ENCODE peak calls at places on chromosome 10, in four cellular contexts. P, S, J and R are unnamed samples.

GRCh38 chr10:110840225-110840922 is 31.4 kb upstream of the PDCD4 start:
- DNase-seq in P (peak; percentile 76), S (no peak), J (no peak), R (no peak)

GRCh38 chr10:29424017-29424416 is 135.1 kb downstream of the LYZL1 start:
- DNase-seq in P (no peak), S (no peak), J (no peak), R (no peak)

GRCh38 chr10:17344206-17344605 is 110.2 kb downstream of the ST8SIA6 start:
- DNase-seq in P (no peak), S (no peak), J (no peak), R (no peak)

GRCh38 chr10:122192142-122192541 is 79.0 kb upstream of the BTBD16 start:
- DNase-seq in P (no peak), S (no peak), J (no peak), R (no peak)

GRCh38 chr10:27771231-27771630 is 25.6 kb upstream of the MKX start:
- DNase-seq in P (no peak), S (no peak), J (no peak), R (no peak)

GRCh38 chr10:79072041-79072441 is 3.3 kb downstream of the ZMIZ1 start:
- DNase-seq in P (no peak), S (no peak), J (no peak), R (no peak)

GRCh38 chr10:132487241-132488135 is 50.1 kb upstream of the INPP5A start:
- DNase-seq in P (no peak), S (no peak), J (no peak), R (no peak)

GRCh38 chr10:89115876-89116627 is 91.1 kb downstream of the CH25H start:
- DNase-seq in P (no peak), S (no peak), J (no peak), R (no peak)

GRCh38 chr10:55283041-55283440 is 482.0 kb upstream of the PCDH15 start:
- DNase-seq in P (no peak), S (no peak), J (no peak), R (no peak)

GRCh38 chr10:117536359-117536861 is 6.1 kb upstream of the EMX2 start:
- DNase-seq in P (no peak), S (no peak), J (no peak), R (no peak)

GRCh38 chr10:3192856-3193635 is 20.5 kb upstream of the PITRM1 start:
- DNase-seq in P (peak; percentile 29), S (no peak), J (peak; percentile 64), R (peak; percentile 48)

GRCh38 chr10:70053212-70053895 is 708 bp downstream of the MACROH2A2 start:
- DNase-seq in P (no peak), S (no peak), J (no peak), R (peak; percentile 31)

GRCh38 chr10:104517946-104518345 is 123.1 kb upstream of the SORCS3 start:
- DNase-seq in P (no peak), S (no peak), J (no peak), R (no peak)

GRCh38 chr10:97124211-97124610 is 61.5 kb downstream of the SLIT1 start:
- DNase-seq in P (no peak), S (no peak), J (no peak), R (no peak)

GRCh38 chr10:123936426-123936825 is 44.8 kb upstream of the CPXM2 start:
- DNase-seq in P (no peak), S (no peak), J (no peak), R (no peak)

GRCh38 chr10:79129361-79129997 is 60.7 kb downstream of the ZMIZ1 start:
- DNase-seq in P (peak; percentile 45), S (no peak), J (peak; percentile 73), R (peak; percentile 49)

GRCh38 chr10:69800109-69800508 is 1.6 kb upstream of the COL13A1 start:
- DNase-seq in P (peak; percentile 65), S (no peak), J (peak; percentile 65), R (peak; percentile 72)

GRCh38 chr10:133592716-133593115 is 27.3 kb upstream of the SYCE1 start:
- DNase-seq in P (no peak), S (no peak), J (no peak), R (no peak)

GRCh38 chr10:59362184-59362966 is at the start of gene FAM13C:
- DNase-seq in P (peak; percentile 7), S (no peak), J (no peak), R (peak; percentile 67)

GRCh38 chr10:89454561-89455347 is 40.4 kb downstream of the IFIT5 start:
- DNase-seq in P (no peak), S (no peak), J (no peak), R (no peak)

GRCh38 chr10:32384185-32384584 is 37.2 kb upstream of the EPC1 start:
- DNase-seq in P (no peak), S (no peak), J (no peak), R (no peak)

GRCh38 chr10:104910712-104911111 is 269.6 kb downstream of the SORCS3 start:
- DNase-seq in P (no peak), S (no peak), J (no peak), R (no peak)

GRCh38 chr10:89189211-89189734 is 17.8 kb downstream of the CH25H start:
- DNase-seq in P (no peak), S (no peak), J (no peak), R (no peak)

GRCh38 chr10:86315543-86315942 is 51.1 kb downstream of the GRID1 start:
- DNase-seq in P (no peak), S (no peak), J (no peak), R (no peak)

GRCh38 chr10:125428054-125428453 is 254.9 kb downstream of the TEX36 start:
- DNase-seq in P (no peak), S (no peak), J (no peak), R (no peak)

GRCh38 chr10:73920084-73920483 is 9.2 kb downstream of the PLAU start:
- DNase-seq in P (no peak), S (no peak), J (no peak), R (no peak)

GRCh38 chr10:103888113-103888841 is 29.7 kb downstream of the STN1 start:
- DNase-seq in P (peak; percentile 41), S (no peak), J (peak; percentile 33), R (peak; percentile 69)

GRCh38 chr10:107971411-107971810 is 806.9 kb upstream of the SORCS1 start:
- DNase-seq in P (no peak), S (no peak), J (no peak), R (no peak)

GRCh38 chr10:13957856-13958255 is 371.1 kb downstream of the PRPF18 start:
- DNase-seq in P (no peak), S (no peak), J (no peak), R (no peak)

GRCh38 chr10:13953371-13953770 is 366.6 kb downstream of the PRPF18 start:
- DNase-seq in P (no peak), S (no peak), J (no peak), R (no peak)

GRCh38 chr10:13955426-13955825 is 368.7 kb downstream of the PRPF18 start:
- DNase-seq in P (no peak), S (no peak), J (no peak), R (no peak)

GRCh38 chr10:13959443-13960359 is 371.0 kb downstream of the FRMD4A start:
- DNase-seq in P (no peak), S (no peak), J (no peak), R (no peak)

GRCh38 chr10:13956826-13957225 is 370.1 kb downstream of the PRPF18 start:
- DNase-seq in P (peak; percentile 5), S (no peak), J (no peak), R (no peak)
- TF ChIP-seq FOXK2 in P (no peak), S (no peak), J (no peak), R (no peak)

DNA sequence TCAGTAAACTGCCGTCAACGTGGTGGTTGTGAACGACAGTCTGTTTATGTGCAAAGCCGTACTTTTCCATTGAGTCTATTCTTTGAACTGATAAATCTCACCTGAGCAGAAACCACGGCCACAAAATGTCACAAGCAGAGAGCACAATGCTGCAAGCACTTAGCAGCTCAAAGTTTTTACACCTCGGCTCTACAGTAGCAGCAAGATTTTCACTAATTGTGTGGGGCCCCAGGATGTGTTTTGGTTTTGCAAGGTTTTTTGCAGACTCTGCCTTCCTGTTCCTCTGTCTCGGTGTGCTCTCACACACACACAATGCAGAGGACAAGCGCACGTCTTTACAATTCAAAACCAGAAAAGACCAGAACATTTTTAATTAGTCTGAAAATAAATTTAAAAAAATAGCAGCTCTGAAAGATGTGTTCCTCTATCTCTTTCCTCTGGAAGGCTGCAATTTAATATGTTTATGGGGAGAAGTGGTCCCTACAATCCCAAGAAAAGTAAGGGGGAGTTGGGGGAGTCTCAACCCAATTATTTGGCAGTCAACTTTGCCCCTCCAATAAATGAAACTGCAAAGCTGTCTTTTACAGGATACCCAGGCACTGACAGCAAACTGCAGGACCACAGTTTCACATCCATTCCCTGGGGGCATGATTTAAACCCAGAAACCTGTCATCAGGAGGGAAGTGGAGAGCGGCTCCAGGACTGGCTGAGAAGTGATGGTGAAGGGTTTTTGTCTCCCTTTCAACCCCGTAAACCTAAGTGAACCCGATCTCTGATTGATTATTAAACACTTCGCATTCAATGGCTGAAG is 73.8 kb upstream of the SFMBT2 start:
- DNase-seq in P (no peak), S (peak; percentile 91), J (no peak), R (no peak)
- TF ChIP-seq FOXK2 in P (no peak), S (no peak), J (no peak), R (no peak)

DNA sequence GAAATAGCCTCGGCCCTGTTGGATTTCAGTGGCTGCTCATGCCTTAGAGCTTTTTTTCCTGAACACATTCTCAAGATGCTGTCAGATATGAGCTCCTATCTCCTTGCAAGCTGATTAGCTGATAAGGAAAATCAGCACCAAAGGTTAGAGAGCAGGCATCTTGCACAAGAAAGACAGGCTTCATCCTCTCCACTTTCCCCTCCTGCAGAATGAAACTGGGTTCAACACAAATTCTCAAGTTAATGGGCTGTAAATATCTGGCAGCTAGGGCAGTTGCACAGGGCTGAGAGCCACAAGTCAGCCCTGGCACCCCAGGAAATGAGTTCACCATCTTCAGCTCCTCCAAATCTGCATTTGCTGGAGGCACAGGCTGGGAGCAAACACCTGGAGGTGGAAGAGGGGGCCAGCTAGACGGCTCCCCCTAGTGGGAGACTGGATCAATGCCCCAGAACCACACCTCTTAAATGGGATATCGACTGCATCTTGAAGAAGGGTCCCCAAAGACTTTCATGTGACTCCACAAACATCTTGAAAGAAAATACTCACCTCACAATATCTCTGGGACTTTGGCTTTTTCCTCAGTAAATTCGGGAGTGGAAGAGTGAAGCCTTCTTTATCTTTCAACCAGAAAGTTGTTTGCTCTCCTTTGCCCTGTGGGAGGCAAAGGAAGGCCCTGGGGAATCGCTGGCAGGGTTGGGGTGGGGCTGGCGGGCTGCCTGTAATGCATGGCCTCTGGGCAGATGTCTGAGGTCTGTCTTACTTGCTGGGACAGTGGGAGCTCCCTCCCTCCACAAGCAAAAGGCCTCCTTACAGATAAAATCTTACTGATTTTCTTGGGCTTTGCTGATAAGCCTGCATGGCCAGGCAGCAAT is 24.7 kb downstream of the TECTB start:
- DNase-seq in P (peak; percentile 61), S (no peak), J (peak; percentile 60), R (peak; percentile 74)
- TF ChIP-seq FOXK2 in P (no peak), S (no peak), J (no peak), R (no peak)

DNA sequence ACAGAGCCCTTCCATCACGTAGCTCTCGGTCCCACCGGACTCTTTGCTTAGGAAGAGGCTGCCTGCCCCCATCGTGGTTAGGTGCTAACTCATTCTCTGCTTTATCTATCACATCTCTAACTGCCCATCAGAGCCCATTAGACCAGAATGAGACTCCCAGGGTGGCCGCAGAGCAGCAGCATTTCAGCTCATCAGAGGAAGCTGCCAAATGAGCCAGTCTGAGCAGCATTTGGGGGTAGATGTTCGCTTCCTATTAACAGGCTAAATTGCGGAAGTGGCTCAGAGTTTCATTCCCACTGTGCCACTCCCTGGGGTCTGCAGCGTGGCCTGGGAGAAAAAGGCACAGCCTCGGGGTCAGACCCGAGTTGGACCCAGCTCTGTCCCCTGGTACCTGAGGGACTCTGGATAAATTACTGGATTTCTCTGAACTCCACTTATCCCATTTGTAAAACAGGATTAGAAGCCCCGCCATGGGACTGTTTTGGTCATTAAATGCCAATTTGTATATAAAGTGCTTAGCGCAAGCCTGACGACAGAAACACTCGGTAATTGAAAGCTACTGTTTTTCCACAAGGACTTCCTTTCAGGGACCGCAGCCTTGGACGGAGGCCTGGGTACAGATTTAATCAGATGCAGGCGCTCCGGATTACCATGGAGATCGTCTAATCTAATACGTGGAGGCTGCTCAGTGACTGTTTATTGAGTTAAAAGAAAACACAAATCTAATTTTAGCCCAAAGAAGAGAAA is 73.7 kb upstream of the PRLHR start:
- DNase-seq in P (no peak), S (no peak), J (no peak), R (no peak)
- TF ChIP-seq FOXK2 in P (no peak), S (no peak), J (no peak), R (no peak)